ENCODE peak calls at places on chromosomes 5 and 9, in ten cellular contexts. One of them, this sample, is unnamed.

GRCh38 chr5:104706570-104706969 is 1144.0 kb upstream of the NUDT12 start:
- DNase-seq in AG09319: no peak
- DNase-seq in fibroblast of lung: no peak
- DNase-seq in Panc1: no peak
- DNase-seq in stimulated activated CD4-positive, alpha-beta T cell treated with anti-CD3 and anti-CD28 coated beads, Interleukin-4, amount 100 ng/mL, for 48 hours: no peak
- DNase-seq in heart right ventricle: no peak
- DNase-seq in H1: no peak
- DNase-seq in CD8-positive, alpha-beta memory T cell: no peak
- DNase-seq in NCI-H1694: no peak
- DNase-seq in H4: peak
- DNase-seq in this sample: no peak

GRCh38 chr5:17723876-17724275 is 89.6 kb downstream of the TAF11L14 start:
- DNase-seq in AG09319: no peak
- DNase-seq in fibroblast of lung: no peak
- DNase-seq in Panc1: no peak
- DNase-seq in stimulated activated CD4-positive, alpha-beta T cell treated with anti-CD3 and anti-CD28 coated beads, Interleukin-4, amount 100 ng/mL, for 48 hours: no peak
- DNase-seq in heart right ventricle: no peak
- DNase-seq in H1: no peak
- DNase-seq in CD8-positive, alpha-beta memory T cell: no peak
- DNase-seq in NCI-H1694: no peak
- DNase-seq in H4: no peak
- DNase-seq in this sample: no peak

GRCh38 chr9:83754383-83754977 is 46.7 kb upstream of the UBQLN1 start:
- DNase-seq in AG09319: no peak
- DNase-seq in fibroblast of lung: no peak
- DNase-seq in Panc1: no peak
- DNase-seq in stimulated activated CD4-positive, alpha-beta T cell treated with anti-CD3 and anti-CD28 coated beads, Interleukin-4, amount 100 ng/mL, for 48 hours: no peak
- DNase-seq in heart right ventricle: no peak
- DNase-seq in H1: no peak
- DNase-seq in CD8-positive, alpha-beta memory T cell: no peak
- DNase-seq in NCI-H1694: no peak
- DNase-seq in H4: no peak
- DNase-seq in this sample: no peak

GRCh38 chr9:133715295-133715865 is 22.8 kb downstream of the SARDH start:
- DNase-seq in AG09319: no peak
- DNase-seq in fibroblast of lung: peak
- DNase-seq in Panc1: no peak
- DNase-seq in stimulated activated CD4-positive, alpha-beta T cell treated with anti-CD3 and anti-CD28 coated beads, Interleukin-4, amount 100 ng/mL, for 48 hours: no peak
- DNase-seq in heart right ventricle: no peak
- DNase-seq in H1: no peak
- DNase-seq in CD8-positive, alpha-beta memory T cell: no peak
- DNase-seq in NCI-H1694: no peak
- DNase-seq in H4: no peak
- DNase-seq in this sample: peak

GRCh38 chr9:92590386-92590785 is 54.6 kb upstream of the ECM2 start:
- DNase-seq in AG09319: no peak
- DNase-seq in fibroblast of lung: peak
- DNase-seq in Panc1: no peak
- DNase-seq in stimulated activated CD4-positive, alpha-beta T cell treated with anti-CD3 and anti-CD28 coated beads, Interleukin-4, amount 100 ng/mL, for 48 hours: no peak
- DNase-seq in heart right ventricle: peak
- DNase-seq in H1: no peak
- DNase-seq in CD8-positive, alpha-beta memory T cell: no peak
- DNase-seq in NCI-H1694: no peak
- DNase-seq in H4: no peak
- DNase-seq in this sample: no peak

GRCh38 chr5:145245354-145245753 is 589.8 kb downstream of the PRELID2 start:
- DNase-seq in AG09319: no peak
- DNase-seq in fibroblast of lung: peak
- DNase-seq in Panc1: no peak
- DNase-seq in stimulated activated CD4-positive, alpha-beta T cell treated with anti-CD3 and anti-CD28 coated beads, Interleukin-4, amount 100 ng/mL, for 48 hours: no peak
- DNase-seq in heart right ventricle: no peak
- DNase-seq in H1: no peak
- DNase-seq in CD8-positive, alpha-beta memory T cell: no peak
- DNase-seq in NCI-H1694: no peak
- DNase-seq in H4: no peak
- DNase-seq in this sample: no peak

GRCh38 chr5:79794347-79794746 is 104.7 kb downstream of the CMYA5 start:
- DNase-seq in AG09319: no peak
- DNase-seq in fibroblast of lung: no peak
- DNase-seq in Panc1: no peak
- DNase-seq in stimulated activated CD4-positive, alpha-beta T cell treated with anti-CD3 and anti-CD28 coated beads, Interleukin-4, amount 100 ng/mL, for 48 hours: no peak
- DNase-seq in heart right ventricle: no peak
- DNase-seq in H1: no peak
- DNase-seq in CD8-positive, alpha-beta memory T cell: no peak
- DNase-seq in NCI-H1694: peak
- DNase-seq in H4: no peak
- DNase-seq in this sample: no peak

GRCh38 chr9:121107041-121107440 is 32.3 kb downstream of the CNTRL start:
- DNase-seq in AG09319: no peak
- DNase-seq in fibroblast of lung: no peak
- DNase-seq in Panc1: no peak
- DNase-seq in stimulated activated CD4-positive, alpha-beta T cell treated with anti-CD3 and anti-CD28 coated beads, Interleukin-4, amount 100 ng/mL, for 48 hours: no peak
- DNase-seq in heart right ventricle: no peak
- DNase-seq in H1: no peak
- DNase-seq in CD8-positive, alpha-beta memory T cell: peak
- DNase-seq in NCI-H1694: no peak
- DNase-seq in H4: no peak
- DNase-seq in this sample: no peak

GRCh38 chr9:34575775-34576592 is 13.5 kb downstream of the CNTFR start:
- DNase-seq in AG09319: no peak
- DNase-seq in fibroblast of lung: no peak
- DNase-seq in Panc1: no peak
- DNase-seq in stimulated activated CD4-positive, alpha-beta T cell treated with anti-CD3 and anti-CD28 coated beads, Interleukin-4, amount 100 ng/mL, for 48 hours: no peak
- DNase-seq in heart right ventricle: no peak
- DNase-seq in H1: no peak
- DNase-seq in CD8-positive, alpha-beta memory T cell: no peak
- DNase-seq in NCI-H1694: no peak
- DNase-seq in H4: no peak
- DNase-seq in this sample: no peak